ENCODE peak calls at places on chromosomes 2 and 18, in ten cellular contexts. One of them, this sample, is unnamed.
A peak's percentile ranks its signal among the peaks of the same experiment; 100 is the strongest.

GRCh38 chr18:58728719-58729118 is 57.5 kb downstream of the MALT1 start:
- DNase-seq in PC-9: no peak
- DNase-seq in fibroblast of mammary gland: no peak
- DNase-seq in HT-29: no peak
- DNase-seq in activated naive CD8-positive, alpha-beta T cell treated with anti-CD3 and anti-CD28 coated beads for 36 hours: no peak
- DNase-seq in GM13976: no peak
- DNase-seq in stimulated activated CD8-positive, alpha-beta memory T cell treated with anti-CD3 and anti-CD28 coated beads, Interleukin-4, amount 100 ng/mL, for 1 hour: no peak
- DNase-seq in T-helper 22 cell: no peak
- DNase-seq in stimulated activated CD4-positive, alpha-beta T cell treated with anti-CD3 and anti-CD28 coated beads, Interleukin-1b, Interleukin-23, amount 100 ng/mL, for 48 hours: no peak
- DNase-seq in DMS153: no peak
- DNase-seq in this sample: no peak

GRCh38 chr2:8479298-8479697 is 202.6 kb upstream of the ID2 start:
- DNase-seq in GM13976: no peak
- DNase-seq in stimulated activated CD4-positive, alpha-beta T cell treated with anti-CD3 and anti-CD28 coated beads, Interleukin-1b, Interleukin-23, amount 100 ng/mL, for 48 hours: no peak
- DNase-seq in HT-29: no peak
- DNase-seq in stimulated activated CD8-positive, alpha-beta memory T cell treated with anti-CD3 and anti-CD28 coated beads, Interleukin-4, amount 100 ng/mL, for 1 hour: no peak
- DNase-seq in activated naive CD8-positive, alpha-beta T cell treated with anti-CD3 and anti-CD28 coated beads for 36 hours: no peak
- DNase-seq in fibroblast of mammary gland: no peak
- DNase-seq in DMS153: no peak
- DNase-seq in PC-9: no peak
- DNase-seq in T-helper 22 cell: no peak
- DNase-seq in this sample: no peak

GRCh38 chr2:36547906-36548305 is 50.1 kb downstream of the FEZ2 start:
- DNase-seq in DMS153: no peak
- DNase-seq in activated naive CD8-positive, alpha-beta T cell treated with anti-CD3 and anti-CD28 coated beads for 36 hours: no peak
- DNase-seq in T-helper 22 cell: no peak
- DNase-seq in GM13976: no peak
- DNase-seq in stimulated activated CD4-positive, alpha-beta T cell treated with anti-CD3 and anti-CD28 coated beads, Interleukin-1b, Interleukin-23, amount 100 ng/mL, for 48 hours: no peak
- DNase-seq in stimulated activated CD8-positive, alpha-beta memory T cell treated with anti-CD3 and anti-CD28 coated beads, Interleukin-4, amount 100 ng/mL, for 1 hour: no peak
- DNase-seq in PC-9: no peak
- DNase-seq in HT-29: no peak
- DNase-seq in fibroblast of mammary gland: no peak
- DNase-seq in this sample: no peak

GRCh38 chr18:79245517-79246001 is 150.2 kb upstream of the NFATC1 start:
- DNase-seq in stimulated activated CD4-positive, alpha-beta T cell treated with anti-CD3 and anti-CD28 coated beads, Interleukin-1b, Interleukin-23, amount 100 ng/mL, for 48 hours: no peak
- DNase-seq in GM13976: no peak
- DNase-seq in PC-9: peak; percentile 66
- DNase-seq in DMS153: peak; percentile 11
- DNase-seq in fibroblast of mammary gland: peak; percentile 4
- DNase-seq in activated naive CD8-positive, alpha-beta T cell treated with anti-CD3 and anti-CD28 coated beads for 36 hours: no peak
- DNase-seq in HT-29: no peak
- DNase-seq in stimulated activated CD8-positive, alpha-beta memory T cell treated with anti-CD3 and anti-CD28 coated beads, Interleukin-4, amount 100 ng/mL, for 1 hour: peak; percentile 6
- DNase-seq in T-helper 22 cell: peak; percentile 68
- DNase-seq in this sample: no peak

GRCh38 chr2:75525434-75526308 is 35.1 kb downstream of the EVA1A start:
- DNase-seq in T-helper 22 cell: no peak
- DNase-seq in activated naive CD8-positive, alpha-beta T cell treated with anti-CD3 and anti-CD28 coated beads for 36 hours: no peak
- DNase-seq in stimulated activated CD4-positive, alpha-beta T cell treated with anti-CD3 and anti-CD28 coated beads, Interleukin-1b, Interleukin-23, amount 100 ng/mL, for 48 hours: no peak
- DNase-seq in HT-29: no peak
- DNase-seq in stimulated activated CD8-positive, alpha-beta memory T cell treated with anti-CD3 and anti-CD28 coated beads, Interleukin-4, amount 100 ng/mL, for 1 hour: no peak
- DNase-seq in PC-9: no peak
- DNase-seq in GM13976: no peak
- DNase-seq in fibroblast of mammary gland: peak; percentile 51
- DNase-seq in DMS153: no peak
- DNase-seq in this sample: no peak

GRCh38 chr18:12312936-12313335 is 4.9 kb downstream of the TUBB6 start:
- DNase-seq in HT-29: no peak
- DNase-seq in PC-9: no peak
- DNase-seq in GM13976: no peak
- DNase-seq in stimulated activated CD8-positive, alpha-beta memory T cell treated with anti-CD3 and anti-CD28 coated beads, Interleukin-4, amount 100 ng/mL, for 1 hour: no peak
- DNase-seq in activated naive CD8-positive, alpha-beta T cell treated with anti-CD3 and anti-CD28 coated beads for 36 hours: no peak
- DNase-seq in T-helper 22 cell: no peak
- DNase-seq in fibroblast of mammary gland: no peak
- DNase-seq in stimulated activated CD4-positive, alpha-beta T cell treated with anti-CD3 and anti-CD28 coated beads, Interleukin-1b, Interleukin-23, amount 100 ng/mL, for 48 hours: no peak
- DNase-seq in DMS153: no peak
- DNase-seq in this sample: no peak

GRCh38 chr18:23857756-23858155 is 156.8 kb upstream of the TTC39C start:
- DNase-seq in PC-9: no peak
- DNase-seq in activated naive CD8-positive, alpha-beta T cell treated with anti-CD3 and anti-CD28 coated beads for 36 hours: no peak
- DNase-seq in HT-29: no peak
- DNase-seq in stimulated activated CD4-positive, alpha-beta T cell treated with anti-CD3 and anti-CD28 coated beads, Interleukin-1b, Interleukin-23, amount 100 ng/mL, for 48 hours: no peak
- DNase-seq in stimulated activated CD8-positive, alpha-beta memory T cell treated with anti-CD3 and anti-CD28 coated beads, Interleukin-4, amount 100 ng/mL, for 1 hour: no peak
- DNase-seq in GM13976: no peak
- DNase-seq in fibroblast of mammary gland: no peak
- DNase-seq in T-helper 22 cell: no peak
- DNase-seq in DMS153: peak; percentile 81
- DNase-seq in this sample: no peak

GRCh38 chr18:55403555-55403954 is 184.4 kb downstream of the TCF4 start:
- DNase-seq in fibroblast of mammary gland: no peak
- DNase-seq in PC-9: no peak
- DNase-seq in T-helper 22 cell: no peak
- DNase-seq in activated naive CD8-positive, alpha-beta T cell treated with anti-CD3 and anti-CD28 coated beads for 36 hours: no peak
- DNase-seq in DMS153: no peak
- DNase-seq in stimulated activated CD4-positive, alpha-beta T cell treated with anti-CD3 and anti-CD28 coated beads, Interleukin-1b, Interleukin-23, amount 100 ng/mL, for 48 hours: no peak
- DNase-seq in stimulated activated CD8-positive, alpha-beta memory T cell treated with anti-CD3 and anti-CD28 coated beads, Interleukin-4, amount 100 ng/mL, for 1 hour: no peak
- DNase-seq in HT-29: no peak
- DNase-seq in GM13976: no peak
- DNase-seq in this sample: no peak

GRCh38 chr2:174125151-174125550 is 123.2 kb downstream of the OLA1 start:
- DNase-seq in stimulated activated CD4-positive, alpha-beta T cell treated with anti-CD3 and anti-CD28 coated beads, Interleukin-1b, Interleukin-23, amount 100 ng/mL, for 48 hours: no peak
- DNase-seq in DMS153: no peak
- DNase-seq in GM13976: no peak
- DNase-seq in T-helper 22 cell: no peak
- DNase-seq in stimulated activated CD8-positive, alpha-beta memory T cell treated with anti-CD3 and anti-CD28 coated beads, Interleukin-4, amount 100 ng/mL, for 1 hour: no peak
- DNase-seq in PC-9: no peak
- DNase-seq in fibroblast of mammary gland: no peak
- DNase-seq in activated naive CD8-positive, alpha-beta T cell treated with anti-CD3 and anti-CD28 coated beads for 36 hours: no peak
- DNase-seq in HT-29: no peak
- DNase-seq in this sample: peak; percentile 3

GRCh38 chr2:122516775-122517174 is 761.3 kb downstream of the TSN start:
- DNase-seq in HT-29: no peak
- DNase-seq in stimulated activated CD4-positive, alpha-beta T cell treated with anti-CD3 and anti-CD28 coated beads, Interleukin-1b, Interleukin-23, amount 100 ng/mL, for 48 hours: no peak
- DNase-seq in T-helper 22 cell: no peak
- DNase-seq in DMS153: no peak
- DNase-seq in stimulated activated CD8-positive, alpha-beta memory T cell treated with anti-CD3 and anti-CD28 coated beads, Interleukin-4, amount 100 ng/mL, for 1 hour: no peak
- DNase-seq in PC-9: no peak
- DNase-seq in activated naive CD8-positive, alpha-beta T cell treated with anti-CD3 and anti-CD28 coated beads for 36 hours: no peak
- DNase-seq in GM13976: no peak
- DNase-seq in fibroblast of mammary gland: no peak
- DNase-seq in this sample: no peak

This sample was measured in NCI-H1092.